ENCODE peak calls at places on chromosomes 3 and 15, in six cellular contexts. One of them, this sample, is unnamed.

GRCh38 chr15:63188247-63188936 is 1.0 kb upstream of the RAB8B start:
- DNase-seq in IMR-90: no peak
- DNase-seq in stromal cell of bone marrow: no peak
- DNase-seq in stimulated activated CD8-positive, alpha-beta memory T cell treated with anti-CD3 and anti-CD28 coated beads, Interleukin-7, amount 100 ng/mL, for 1 hour: no peak
- DNase-seq in cardiac fibroblast: no peak
- DNase-seq in NCI-H446 treated with DMSO at 0.1 percent for 48 hours: no peak
- DNase-seq in this sample: no peak

GRCh38 chr3:184144505-184144904 is 9.3 kb downstream of the EIF2B5 start:
- DNase-seq in IMR-90: no peak
- DNase-seq in cardiac fibroblast: no peak
- DNase-seq in NCI-H446 treated with DMSO at 0.1 percent for 48 hours: no peak
- DNase-seq in stimulated activated CD8-positive, alpha-beta memory T cell treated with anti-CD3 and anti-CD28 coated beads, Interleukin-7, amount 100 ng/mL, for 1 hour: no peak
- DNase-seq in stromal cell of bone marrow: no peak
- DNase-seq in this sample: no peak

GRCh38 chr15:87844031-87844430 is 412.5 kb downstream of the NTRK3 start:
- DNase-seq in IMR-90: no peak
- DNase-seq in stromal cell of bone marrow: no peak
- DNase-seq in NCI-H446 treated with DMSO at 0.1 percent for 48 hours: no peak
- DNase-seq in stimulated activated CD8-positive, alpha-beta memory T cell treated with anti-CD3 and anti-CD28 coated beads, Interleukin-7, amount 100 ng/mL, for 1 hour: no peak
- DNase-seq in cardiac fibroblast: no peak
- DNase-seq in this sample: no peak

GRCh38 chr3:67610458-67610857 is 44.0 kb downstream of the SUCLG2 start:
- DNase-seq in cardiac fibroblast: peak
- DNase-seq in NCI-H446 treated with DMSO at 0.1 percent for 48 hours: no peak
- DNase-seq in IMR-90: peak
- DNase-seq in stimulated activated CD8-positive, alpha-beta memory T cell treated with anti-CD3 and anti-CD28 coated beads, Interleukin-7, amount 100 ng/mL, for 1 hour: no peak
- DNase-seq in stromal cell of bone marrow: peak
- DNase-seq in this sample: no peak

GRCh38 chr15:85541744-85542143 is 161.3 kb downstream of the AKAP13 start:
- DNase-seq in stromal cell of bone marrow: no peak
- DNase-seq in stimulated activated CD8-positive, alpha-beta memory T cell treated with anti-CD3 and anti-CD28 coated beads, Interleukin-7, amount 100 ng/mL, for 1 hour: no peak
- DNase-seq in IMR-90: peak
- DNase-seq in cardiac fibroblast: no peak
- DNase-seq in NCI-H446 treated with DMSO at 0.1 percent for 48 hours: no peak
- DNase-seq in this sample: no peak

GRCh38 chr3:23648326-23648964 is 157.3 kb upstream of the UBE2E1 start:
- DNase-seq in stromal cell of bone marrow: peak
- DNase-seq in IMR-90: peak
- DNase-seq in stimulated activated CD8-positive, alpha-beta memory T cell treated with anti-CD3 and anti-CD28 coated beads, Interleukin-7, amount 100 ng/mL, for 1 hour: no peak
- DNase-seq in cardiac fibroblast: peak
- DNase-seq in NCI-H446 treated with DMSO at 0.1 percent for 48 hours: peak
- DNase-seq in this sample: no peak

GRCh38 chr3:72265250-72265649 is 480.3 kb upstream of the PROK2 start:
- DNase-seq in stromal cell of bone marrow: no peak
- DNase-seq in IMR-90: no peak
- DNase-seq in stimulated activated CD8-positive, alpha-beta memory T cell treated with anti-CD3 and anti-CD28 coated beads, Interleukin-7, amount 100 ng/mL, for 1 hour: no peak
- DNase-seq in cardiac fibroblast: peak
- DNase-seq in NCI-H446 treated with DMSO at 0.1 percent for 48 hours: no peak
- DNase-seq in this sample: no peak

GRCh38 chr3:149465351-149465883 is 9.1 kb upstream of the TM4SF4 start:
- DNase-seq in cardiac fibroblast: no peak
- DNase-seq in IMR-90: no peak
- DNase-seq in stimulated activated CD8-positive, alpha-beta memory T cell treated with anti-CD3 and anti-CD28 coated beads, Interleukin-7, amount 100 ng/mL, for 1 hour: no peak
- DNase-seq in stromal cell of bone marrow: no peak
- DNase-seq in NCI-H446 treated with DMSO at 0.1 percent for 48 hours: no peak
- DNase-seq in this sample: no peak

GRCh38 chr3:189458536-189458935 is 172.7 kb upstream of the TP63 start:
- DNase-seq in stimulated activated CD8-positive, alpha-beta memory T cell treated with anti-CD3 and anti-CD28 coated beads, Interleukin-7, amount 100 ng/mL, for 1 hour: no peak
- DNase-seq in IMR-90: no peak
- DNase-seq in stromal cell of bone marrow: no peak
- DNase-seq in cardiac fibroblast: peak
- DNase-seq in NCI-H446 treated with DMSO at 0.1 percent for 48 hours: peak
- DNase-seq in this sample: no peak

GRCh38 chr3:153572165-153572564 is 410.1 kb downstream of the RAP2B start:
- DNase-seq in IMR-90: no peak
- DNase-seq in cardiac fibroblast: no peak
- DNase-seq in NCI-H446 treated with DMSO at 0.1 percent for 48 hours: no peak
- DNase-seq in stimulated activated CD8-positive, alpha-beta memory T cell treated with anti-CD3 and anti-CD28 coated beads, Interleukin-7, amount 100 ng/mL, for 1 hour: no peak
- DNase-seq in stromal cell of bone marrow: no peak
- DNase-seq in this sample: no peak

GRCh38 chr15:43505723-43506122 is 11.7 kb upstream of the MAP1A start:
- DNase-seq in stimulated activated CD8-positive, alpha-beta memory T cell treated with anti-CD3 and anti-CD28 coated beads, Interleukin-7, amount 100 ng/mL, for 1 hour: no peak
- DNase-seq in IMR-90: peak
- DNase-seq in cardiac fibroblast: peak
- DNase-seq in stromal cell of bone marrow: no peak
- DNase-seq in NCI-H446 treated with DMSO at 0.1 percent for 48 hours: no peak
- DNase-seq in this sample: no peak

GRCh38 chr3:71547254-71548198 is 36.0 kb downstream of the FOXP1 start:
- DNase-seq in IMR-90: no peak
- DNase-seq in stromal cell of bone marrow: no peak
- DNase-seq in stimulated activated CD8-positive, alpha-beta memory T cell treated with anti-CD3 and anti-CD28 coated beads, Interleukin-7, amount 100 ng/mL, for 1 hour: no peak
- DNase-seq in NCI-H446 treated with DMSO at 0.1 percent for 48 hours: no peak
- DNase-seq in cardiac fibroblast: peak
- DNase-seq in this sample: no peak

GRCh38 chr3:55984631-55985030 is 483.6 kb downstream of the ERC2 start:
- DNase-seq in cardiac fibroblast: no peak
- DNase-seq in stromal cell of bone marrow: no peak
- DNase-seq in IMR-90: no peak
- DNase-seq in stimulated activated CD8-positive, alpha-beta memory T cell treated with anti-CD3 and anti-CD28 coated beads, Interleukin-7, amount 100 ng/mL, for 1 hour: no peak
- DNase-seq in NCI-H446 treated with DMSO at 0.1 percent for 48 hours: no peak
- DNase-seq in this sample: no peak

GRCh38 chr3:50303038-50303815 is at the start of gene HYAL1:
- DNase-seq in IMR-90: no peak
- DNase-seq in stromal cell of bone marrow: no peak
- DNase-seq in cardiac fibroblast: peak
- DNase-seq in NCI-H446 treated with DMSO at 0.1 percent for 48 hours: no peak
- DNase-seq in stimulated activated CD8-positive, alpha-beta memory T cell treated with anti-CD3 and anti-CD28 coated beads, Interleukin-7, amount 100 ng/mL, for 1 hour: no peak
- DNase-seq in this sample: no peak

GRCh38 chr3:182148360-182148759 is 436.6 kb downstream of the SOX2 start:
- DNase-seq in IMR-90: no peak
- DNase-seq in NCI-H446 treated with DMSO at 0.1 percent for 48 hours: no peak
- DNase-seq in stromal cell of bone marrow: no peak
- DNase-seq in cardiac fibroblast: no peak
- DNase-seq in stimulated activated CD8-positive, alpha-beta memory T cell treated with anti-CD3 and anti-CD28 coated beads, Interleukin-7, amount 100 ng/mL, for 1 hour: no peak
- DNase-seq in this sample: no peak

GRCh38 chr15:48641416-48641815 is 4.1 kb downstream of the FBN1 start:
- DNase-seq in NCI-H446 treated with DMSO at 0.1 percent for 48 hours: no peak
- DNase-seq in stromal cell of bone marrow: no peak
- DNase-seq in IMR-90: peak
- DNase-seq in stimulated activated CD8-positive, alpha-beta memory T cell treated with anti-CD3 and anti-CD28 coated beads, Interleukin-7, amount 100 ng/mL, for 1 hour: no peak
- DNase-seq in cardiac fibroblast: peak
- DNase-seq in this sample: no peak

GRCh38 chr3:127622772-127623576 is 6.0 kb upstream of the PODXL2 start:
- DNase-seq in stimulated activated CD8-positive, alpha-beta memory T cell treated with anti-CD3 and anti-CD28 coated beads, Interleukin-7, amount 100 ng/mL, for 1 hour: no peak
- DNase-seq in IMR-90: no peak
- DNase-seq in cardiac fibroblast: no peak
- DNase-seq in stromal cell of bone marrow: no peak
- DNase-seq in NCI-H446 treated with DMSO at 0.1 percent for 48 hours: no peak
- DNase-seq in this sample: no peak

GRCh38 chr3:88987786-88988185 is 119.6 kb upstream of the EPHA3 start:
- DNase-seq in stimulated activated CD8-positive, alpha-beta memory T cell treated with anti-CD3 and anti-CD28 coated beads, Interleukin-7, amount 100 ng/mL, for 1 hour: no peak
- DNase-seq in IMR-90: no peak
- DNase-seq in cardiac fibroblast: no peak
- DNase-seq in NCI-H446 treated with DMSO at 0.1 percent for 48 hours: no peak
- DNase-seq in stromal cell of bone marrow: no peak
- DNase-seq in this sample: no peak

GRCh38 chr15:37789881-37790280 is 144.6 kb upstream of the TMCO5A start:
- DNase-seq in IMR-90: peak
- DNase-seq in NCI-H446 treated with DMSO at 0.1 percent for 48 hours: no peak
- DNase-seq in cardiac fibroblast: peak
- DNase-seq in stromal cell of bone marrow: peak
- DNase-seq in stimulated activated CD8-positive, alpha-beta memory T cell treated with anti-CD3 and anti-CD28 coated beads, Interleukin-7, amount 100 ng/mL, for 1 hour: no peak
- DNase-seq in this sample: no peak

GRCh38 chr3:189714991-189715961 is 84.1 kb downstream of the TP63 start:
- DNase-seq in IMR-90: peak
- DNase-seq in NCI-H446 treated with DMSO at 0.1 percent for 48 hours: no peak
- DNase-seq in cardiac fibroblast: peak
- DNase-seq in stimulated activated CD8-positive, alpha-beta memory T cell treated with anti-CD3 and anti-CD28 coated beads, Interleukin-7, amount 100 ng/mL, for 1 hour: no peak
- DNase-seq in stromal cell of bone marrow: peak
- DNase-seq in this sample: no peak

GRCh38 chr3:155411500-155412223 is 118.2 kb upstream of the STRIT1 start:
- DNase-seq in stromal cell of bone marrow: no peak
- DNase-seq in stimulated activated CD8-positive, alpha-beta memory T cell treated with anti-CD3 and anti-CD28 coated beads, Interleukin-7, amount 100 ng/mL, for 1 hour: no peak
- DNase-seq in NCI-H446 treated with DMSO at 0.1 percent for 48 hours: no peak
- DNase-seq in IMR-90: no peak
- DNase-seq in cardiac fibroblast: no peak
- DNase-seq in this sample: no peak

GRCh38 chr3:83928903-83929302 is 1029.9 kb upstream of the CADM2 start:
- DNase-seq in IMR-90: no peak
- DNase-seq in NCI-H446 treated with DMSO at 0.1 percent for 48 hours: no peak
- DNase-seq in stromal cell of bone marrow: no peak
- DNase-seq in stimulated activated CD8-positive, alpha-beta memory T cell treated with anti-CD3 and anti-CD28 coated beads, Interleukin-7, amount 100 ng/mL, for 1 hour: no peak
- DNase-seq in cardiac fibroblast: no peak
- DNase-seq in this sample: no peak

GRCh38 chr3:30456263-30456662 is 150.1 kb upstream of the TGFBR2 start:
- DNase-seq in cardiac fibroblast: no peak
- DNase-seq in stromal cell of bone marrow: no peak
- DNase-seq in NCI-H446 treated with DMSO at 0.1 percent for 48 hours: no peak
- DNase-seq in IMR-90: no peak
- DNase-seq in stimulated activated CD8-positive, alpha-beta memory T cell treated with anti-CD3 and anti-CD28 coated beads, Interleukin-7, amount 100 ng/mL, for 1 hour: no peak
- DNase-seq in this sample: peak

GRCh38 chr3:146165370-146165769 is 4.4 kb upstream of the PLOD2 start:
- DNase-seq in IMR-90: peak
- DNase-seq in cardiac fibroblast: peak
- DNase-seq in NCI-H446 treated with DMSO at 0.1 percent for 48 hours: no peak
- DNase-seq in stimulated activated CD8-positive, alpha-beta memory T cell treated with anti-CD3 and anti-CD28 coated beads, Interleukin-7, amount 100 ng/mL, for 1 hour: no peak
- DNase-seq in stromal cell of bone marrow: no peak
- DNase-seq in this sample: no peak

GRCh38 chr3:45950686-45951600 is 7.7 kb downstream of the CXCR6 start:
- DNase-seq in NCI-H446 treated with DMSO at 0.1 percent for 48 hours: no peak
- DNase-seq in stromal cell of bone marrow: no peak
- DNase-seq in cardiac fibroblast: no peak
- DNase-seq in stimulated activated CD8-positive, alpha-beta memory T cell treated with anti-CD3 and anti-CD28 coated beads, Interleukin-7, amount 100 ng/mL, for 1 hour: peak
- DNase-seq in IMR-90: no peak
- DNase-seq in this sample: peak

GRCh38 chr15:45573961-45574629 is 13.1 kb upstream of the BLOC1S6 start:
- DNase-seq in NCI-H446 treated with DMSO at 0.1 percent for 48 hours: no peak
- DNase-seq in stromal cell of bone marrow: no peak
- DNase-seq in IMR-90: no peak
- DNase-seq in cardiac fibroblast: peak
- DNase-seq in stimulated activated CD8-positive, alpha-beta memory T cell treated with anti-CD3 and anti-CD28 coated beads, Interleukin-7, amount 100 ng/mL, for 1 hour: no peak
- DNase-seq in this sample: no peak

GRCh38 chr3:193915613-193916012 is 220.3 kb upstream of the HES1 start:
- DNase-seq in IMR-90: no peak
- DNase-seq in cardiac fibroblast: no peak
- DNase-seq in stromal cell of bone marrow: no peak
- DNase-seq in stimulated activated CD8-positive, alpha-beta memory T cell treated with anti-CD3 and anti-CD28 coated beads, Interleukin-7, amount 100 ng/mL, for 1 hour: no peak
- DNase-seq in NCI-H446 treated with DMSO at 0.1 percent for 48 hours: no peak
- DNase-seq in this sample: no peak

GRCh38 chr3:116444099-116444700 is 1.1 kb downstream of the LSAMP start:
- DNase-seq in cardiac fibroblast: peak
- DNase-seq in stimulated activated CD8-positive, alpha-beta memory T cell treated with anti-CD3 and anti-CD28 coated beads, Interleukin-7, amount 100 ng/mL, for 1 hour: no peak
- DNase-seq in IMR-90: peak
- DNase-seq in stromal cell of bone marrow: no peak
- DNase-seq in NCI-H446 treated with DMSO at 0.1 percent for 48 hours: no peak
- DNase-seq in this sample: no peak

GRCh38 chr3:4071481-4072184 is 231.5 kb upstream of the SETMAR start:
- DNase-seq in stimulated activated CD8-positive, alpha-beta memory T cell treated with anti-CD3 and anti-CD28 coated beads, Interleukin-7, amount 100 ng/mL, for 1 hour: no peak
- DNase-seq in NCI-H446 treated with DMSO at 0.1 percent for 48 hours: no peak
- DNase-seq in IMR-90: no peak
- DNase-seq in cardiac fibroblast: no peak
- DNase-seq in stromal cell of bone marrow: no peak
- DNase-seq in this sample: no peak

GRCh38 chr15:38189651-38190280 is 62.9 kb upstream of the SPRED1 start:
- DNase-seq in IMR-90: no peak
- DNase-seq in stimulated activated CD8-positive, alpha-beta memory T cell treated with anti-CD3 and anti-CD28 coated beads, Interleukin-7, amount 100 ng/mL, for 1 hour: no peak
- DNase-seq in cardiac fibroblast: no peak
- DNase-seq in stromal cell of bone marrow: no peak
- DNase-seq in NCI-H446 treated with DMSO at 0.1 percent for 48 hours: no peak
- DNase-seq in this sample: no peak

GRCh38 chr15:74587924-74588323 is 27.7 kb upstream of the CLK3 start:
- DNase-seq in IMR-90: no peak
- DNase-seq in NCI-H446 treated with DMSO at 0.1 percent for 48 hours: no peak
- DNase-seq in stimulated activated CD8-positive, alpha-beta memory T cell treated with anti-CD3 and anti-CD28 coated beads, Interleukin-7, amount 100 ng/mL, for 1 hour: no peak
- DNase-seq in stromal cell of bone marrow: no peak
- DNase-seq in cardiac fibroblast: no peak
- DNase-seq in this sample: no peak

GRCh38 chr15:40338921-40339620 is 1.7 kb downstream of the CCDC9B start:
- DNase-seq in stromal cell of bone marrow: no peak
- DNase-seq in NCI-H446 treated with DMSO at 0.1 percent for 48 hours: no peak
- DNase-seq in stimulated activated CD8-positive, alpha-beta memory T cell treated with anti-CD3 and anti-CD28 coated beads, Interleukin-7, amount 100 ng/mL, for 1 hour: no peak
- DNase-seq in cardiac fibroblast: peak
- DNase-seq in IMR-90: peak
- DNase-seq in this sample: no peak

GRCh38 chr3:131561511-131561910 is 58.7 kb upstream of the MRPL3 start:
- DNase-seq in stromal cell of bone marrow: no peak
- DNase-seq in cardiac fibroblast: peak
- DNase-seq in IMR-90: no peak
- DNase-seq in NCI-H446 treated with DMSO at 0.1 percent for 48 hours: no peak
- DNase-seq in stimulated activated CD8-positive, alpha-beta memory T cell treated with anti-CD3 and anti-CD28 coated beads, Interleukin-7, amount 100 ng/mL, for 1 hour: no peak
- DNase-seq in this sample: no peak

GRCh38 chr15:78072080-78072892 is 5.2 kb downstream of the TBC1D2B start:
- DNase-seq in stromal cell of bone marrow: no peak
- DNase-seq in IMR-90: peak
- DNase-seq in NCI-H446 treated with DMSO at 0.1 percent for 48 hours: no peak
- DNase-seq in stimulated activated CD8-positive, alpha-beta memory T cell treated with anti-CD3 and anti-CD28 coated beads, Interleukin-7, amount 100 ng/mL, for 1 hour: no peak
- DNase-seq in cardiac fibroblast: peak
- DNase-seq in this sample: no peak

GRCh38 chr3:56899851-56900250 is 98.1 kb upstream of the ARHGEF3 start:
- DNase-seq in IMR-90: no peak
- DNase-seq in cardiac fibroblast: no peak
- DNase-seq in stromal cell of bone marrow: no peak
- DNase-seq in NCI-H446 treated with DMSO at 0.1 percent for 48 hours: no peak
- DNase-seq in stimulated activated CD8-positive, alpha-beta memory T cell treated with anti-CD3 and anti-CD28 coated beads, Interleukin-7, amount 100 ng/mL, for 1 hour: no peak
- DNase-seq in this sample: no peak

GRCh38 chr3:48013288-48013980 is 2.8 kb downstream of the MAP4 start:
- DNase-seq in NCI-H446 treated with DMSO at 0.1 percent for 48 hours: peak
- DNase-seq in stimulated activated CD8-positive, alpha-beta memory T cell treated with anti-CD3 and anti-CD28 coated beads, Interleukin-7, amount 100 ng/mL, for 1 hour: no peak
- DNase-seq in IMR-90: peak
- DNase-seq in cardiac fibroblast: peak
- DNase-seq in stromal cell of bone marrow: peak
- DNase-seq in this sample: no peak

GRCh38 chr3:9627901-9628633 is 21.2 kb upstream of the MTMR14 start:
- DNase-seq in IMR-90: no peak
- DNase-seq in NCI-H446 treated with DMSO at 0.1 percent for 48 hours: no peak
- DNase-seq in cardiac fibroblast: no peak
- DNase-seq in stromal cell of bone marrow: no peak
- DNase-seq in stimulated activated CD8-positive, alpha-beta memory T cell treated with anti-CD3 and anti-CD28 coated beads, Interleukin-7, amount 100 ng/mL, for 1 hour: no peak
- DNase-seq in this sample: no peak

GRCh38 chr3:47892284-47892683 is 89.3 kb downstream of the DHX30 start:
- DNase-seq in IMR-90: no peak
- DNase-seq in stromal cell of bone marrow: no peak
- DNase-seq in cardiac fibroblast: no peak
- DNase-seq in NCI-H446 treated with DMSO at 0.1 percent for 48 hours: no peak
- DNase-seq in stimulated activated CD8-positive, alpha-beta memory T cell treated with anti-CD3 and anti-CD28 coated beads, Interleukin-7, amount 100 ng/mL, for 1 hour: no peak
- DNase-seq in this sample: no peak

GRCh38 chr15:90994059-90994416 is 297 bp downstream of the PRC1 start:
- DNase-seq in NCI-H446 treated with DMSO at 0.1 percent for 48 hours: no peak
- DNase-seq in IMR-90: no peak
- DNase-seq in stimulated activated CD8-positive, alpha-beta memory T cell treated with anti-CD3 and anti-CD28 coated beads, Interleukin-7, amount 100 ng/mL, for 1 hour: no peak
- DNase-seq in stromal cell of bone marrow: no peak
- DNase-seq in cardiac fibroblast: no peak
- DNase-seq in this sample: no peak

This sample was measured in naive thymus-derived CD8-positive, alpha-beta T cell.